ENCODE peak calls at places on chromosomes 6 and 20, in five cellular contexts. M, D, F, C and Z are unnamed samples.

GRCh38 chr20:15100506-15101160 is 763.2 kb upstream of the FLRT3 start:
- DNase-seq in M (no peak), D (no peak), F (no peak), C (no peak), Z (no peak)

GRCh38 chr6:129440691-129441090 is 269.3 kb downstream of the ARHGAP18 start:
- DNase-seq in M (no peak), D (no peak), F (no peak), C (no peak), Z (no peak)

GRCh38 chr20:50996901-50997830 is 25.7 kb downstream of the KCNG1 start:
- DNase-seq in M (no peak), D (no peak), F (no peak), C (no peak), Z (no peak)

GRCh38 chr6:137487181-137487910 is 6.8 kb downstream of the OLIG3 start:
- DNase-seq in M (no peak), D (no peak), F (no peak), C (no peak), Z (no peak)

GRCh38 chr20:44198872-44199271 is 11.7 kb downstream of the OSER1 start:
- DNase-seq in M (no peak), D (no peak), F (no peak), C (no peak), Z (no peak)

GRCh38 chr6:98136333-98136732 is 698.0 kb upstream of the POU3F2 start:
- DNase-seq in M (no peak), D (no peak), F (no peak), C (no peak), Z (no peak)

GRCh38 chr6:6851059-6851658 is 256.6 kb upstream of the RREB1 start:
- DNase-seq in M (no peak), D (peak; percentile 63), F (peak; percentile 79), C (peak; percentile 12), Z (no peak)

GRCh38 chr20:51697119-51697826 is 70.9 kb downstream of the ATP9A start:
- DNase-seq in M (no peak), D (no peak), F (no peak), C (no peak), Z (no peak)

GRCh38 chr6:12653396-12653910 is 63.1 kb upstream of the PHACTR1 start:
- DNase-seq in M (no peak), D (no peak), F (no peak), C (no peak), Z (no peak)

GRCh38 chr20:62685781-62686555 is 22.7 kb upstream of the NTSR1 start:
- DNase-seq in M (peak; percentile 78), D (peak; percentile 80), F (no peak), C (peak; percentile 9), Z (peak; percentile 90)

GRCh38 chr6:1039746-1040145 is 272.2 kb upstream of the FOXQ1 start:
- DNase-seq in M (no peak), D (no peak), F (no peak), C (no peak), Z (no peak)

GRCh38 chr6:90461367-90461766 is 125.5 kb downstream of the MAP3K7 start:
- DNase-seq in M (no peak), D (no peak), F (no peak), C (no peak), Z (no peak)

GRCh38 chr6:149965191-149966020 is 1.7 kb downstream of the ULBP1 start:
- DNase-seq in M (peak; percentile 6), D (no peak), F (peak; percentile 34), C (no peak), Z (peak; percentile 84)

GRCh38 chr6:115456848-115457247 is 603.8 kb downstream of the FRK start:
- DNase-seq in M (no peak), D (no peak), F (no peak), C (no peak), Z (no peak)

GRCh38 chr6:117346142-117346930 is 79.4 kb downstream of the ROS1 start:
- DNase-seq in M (peak; percentile 45), D (no peak), F (no peak), C (no peak), Z (no peak)